ENCODE peak calls at places on chromosome 10, in seven cellular contexts. I is thoracic aorta; H is fibroblast of villous mesenchyme; U is Panc1; O is choroid plexus epithelial cell; T is heart left ventricle; C is CD4-positive, alpha-beta memory T cell. R is an unnamed sample.

GRCh38 chr10:28214185-28214584 is 88.7 kb downstream of the MPP7 start:
- DNase-seq in C (no peak), H (no peak), O (no peak), I (no peak), U (no peak), T (no peak), R (no peak)

GRCh38 chr10:60409202-60409601 is 19.5 kb upstream of the ANK3 start:
- DNase-seq in T (no peak), H (no peak), C (no peak), U (no peak), I (no peak), O (no peak), R (no peak)

GRCh38 chr10:129942936-129943724 is 20.9 kb downstream of the EBF3 start:
- DNase-seq in U (no peak), C (no peak), H (no peak), O (no peak), T (peak; percentile 52), I (no peak), R (no peak)

GRCh38 chr10:127278001-127278400 is 81.6 kb upstream of the INSYN2A start:
- DNase-seq in T (no peak), O (peak; percentile 65), I (no peak), C (no peak), H (no peak), U (no peak), R (peak; percentile 70)

GRCh38 chr10:103759100-103759781 is 96.1 kb downstream of the SH3PXD2A start:
- DNase-seq in O (peak; percentile 90), T (peak; percentile 79), I (peak; percentile 28), U (peak; percentile 75), C (peak; percentile 44), H (peak; percentile 90), R (peak; percentile 84)

GRCh38 chr10:34292178-34292565 is 522.9 kb downstream of the PARD3 start:
- DNase-seq in C (no peak), U (no peak), H (no peak), T (no peak), I (no peak), O (peak; percentile 31), R (peak; percentile 54)

GRCh38 chr10:23581906-23582305 is 143.0 kb downstream of the OTUD1 start:
- DNase-seq in I (no peak), T (no peak), H (no peak), U (no peak), O (no peak), C (no peak), R (no peak)

GRCh38 chr10:25059990-25060389 is 43.6 kb downstream of the THNSL1 start:
- DNase-seq in O (peak; percentile 94), T (peak; percentile 24), U (no peak), C (no peak), I (peak; percentile 60), H (peak; percentile 62), R (peak; percentile 91)

GRCh38 chr10:103967433-103968142 is 648 bp downstream of the SLK start:
- DNase-seq in C (peak; percentile 23), O (no peak), I (no peak), U (no peak), T (no peak), H (no peak), R (peak; percentile 15)

GRCh38 chr10:69512901-69513300 is 60.3 kb downstream of the NEUROG3 start:
- DNase-seq in H (no peak), I (no peak), U (no peak), O (no peak), T (no peak), C (no peak), R (no peak)

GRCh38 chr10:123558651-123559050 is 107.5 kb upstream of the GPR26 start:
- DNase-seq in T (no peak), I (no peak), U (no peak), H (no peak), O (no peak), C (no peak), R (no peak)

GRCh38 chr10:123556049-123556448 is 110.1 kb upstream of the GPR26 start:
- DNase-seq in U (no peak), C (no peak), T (no peak), I (no peak), H (no peak), O (no peak), R (no peak)

GRCh38 chr10:123556736-123557135 is 109.4 kb upstream of the GPR26 start:
- DNase-seq in T (no peak), U (no peak), O (no peak), C (no peak), I (no peak), H (no peak), R (no peak)

GRCh38 chr10:123559066-123559822 is 106.9 kb upstream of the GPR26 start:
- DNase-seq in O (peak; percentile 68), U (peak; percentile 54), T (peak; percentile 69), I (no peak), H (peak; percentile 46), C (peak; percentile 39), R (peak; percentile 6)

DNA sequence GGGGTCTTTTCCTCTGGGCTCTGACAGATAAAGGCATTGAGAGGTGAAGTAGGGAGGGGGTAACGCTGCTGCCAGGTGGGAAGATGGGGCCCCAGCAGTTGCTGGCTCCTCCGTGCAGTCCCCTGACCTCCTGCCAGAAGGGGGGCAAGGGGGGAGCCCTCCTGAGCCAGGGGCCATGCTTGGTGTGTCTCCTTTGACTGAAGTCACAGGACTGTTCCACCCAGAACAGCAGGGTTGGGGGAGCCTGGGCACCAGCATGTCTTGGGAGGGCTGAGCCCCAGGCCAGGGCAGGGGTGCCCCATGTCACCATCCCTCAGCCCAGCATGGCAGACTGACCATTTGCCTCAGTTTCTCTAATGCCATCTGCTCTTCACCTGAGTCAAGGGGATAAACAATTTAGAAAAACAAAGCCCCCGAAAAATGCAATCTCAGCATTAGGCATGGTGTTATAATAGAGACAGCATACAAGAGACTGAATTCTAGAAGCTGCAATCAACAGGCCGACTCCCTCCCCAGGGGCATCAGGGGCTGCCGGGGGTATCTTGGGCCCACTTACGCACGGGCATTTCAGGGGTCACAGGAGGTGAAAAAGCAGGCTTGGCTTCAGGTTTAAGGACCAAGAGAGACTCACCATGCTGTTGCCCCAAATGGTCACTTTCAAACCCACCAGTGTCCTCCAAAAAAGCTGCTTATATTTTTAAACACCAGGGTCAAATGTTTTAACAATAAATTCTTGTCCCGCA is 108.6 kb upstream of the GPR26 start:
- DNase-seq in C (no peak), U (no peak), T (no peak), O (no peak), I (no peak), H (no peak), R (no peak)
- H3K4me3 ChIP-seq in C (no peak overlapping the region), U (no peak overlapping the region), T (no peak overlapping the region), O (no peak overlapping the region), I (no peak overlapping the region), H (no peak overlapping the region), R (no peak overlapping the region)

GRCh38 chr10:6327906-6328707 is 125.4 kb downstream of the PFKFB3 start:
- DNase-seq in C (no peak), O (no peak), U (no peak), I (no peak), H (no peak), T (no peak), R (no peak)
- H3K4me3 ChIP-seq in C (no peak overlapping the region), O (no peak overlapping the region), U (no peak overlapping the region), I (peak overlapping the region; percentile 43), H (no peak overlapping the region), T (no peak overlapping the region), R (no peak overlapping the region)

GRCh38 chr10:113073549-113074189 is 123.6 kb downstream of the TCF7L2 start:
- DNase-seq in C (no peak), O (peak; percentile 97), I (peak; percentile 82), T (peak; percentile 51), U (peak; percentile 98), H (peak; percentile 98), R (peak; percentile 99)
- H3K4me3 ChIP-seq in C (no peak overlapping the region), O (peak overlapping the region; percentile 24), I (peak overlapping the region; percentile 55), T (no peak overlapping the region), U (peak overlapping the region; percentile 18), H (no peak overlapping the region), R (no peak overlapping the region)

GRCh38 chr10:79244841-79245504 is 102.3 kb upstream of the PPIF start:
- DNase-seq in O (no peak), I (no peak), C (no peak), T (no peak), H (no peak), U (no peak), R (no peak)

GRCh38 chr10:79243211-79244067 is 103.8 kb upstream of the PPIF start:
- DNase-seq in H (no peak), T (peak; percentile 67), I (no peak), C (peak; percentile 50), U (no peak), O (no peak), R (no peak)

GRCh38 chr10:79245539-79246208 is 101.6 kb upstream of the PPIF start:
- DNase-seq in H (no peak), C (no peak), U (no peak), T (no peak), O (no peak), I (no peak), R (no peak)

GRCh38 chr10:79242620-79243152 is 104.6 kb upstream of the PPIF start:
- DNase-seq in C (peak; percentile 39), H (peak; percentile 87), U (no peak), I (no peak), O (peak; percentile 83), T (peak; percentile 75), R (peak; percentile 79)

DNA sequence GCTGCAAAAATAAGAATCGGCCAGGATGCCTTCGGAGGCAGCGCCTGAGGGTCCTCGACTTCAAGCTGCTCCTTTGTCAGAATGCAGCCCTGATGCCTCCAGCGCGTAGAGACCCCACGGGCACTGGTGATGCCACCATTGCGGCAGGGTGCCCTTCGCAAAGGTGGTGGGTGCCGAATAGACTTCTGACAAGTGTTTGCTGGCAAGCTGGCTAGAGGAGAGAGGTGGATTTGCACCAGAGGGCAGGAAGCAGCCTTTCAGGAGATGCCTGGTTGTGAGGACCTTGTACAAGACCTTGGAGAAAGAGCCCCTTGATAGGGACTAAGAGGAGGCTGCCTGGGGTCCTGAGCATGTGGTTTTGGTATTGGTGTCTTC is 103.2 kb upstream of the PPIF start:
- DNase-seq in U (no peak), O (no peak), I (no peak), C (no peak), T (no peak), H (no peak), R (no peak)
- H3K4me3 ChIP-seq in U (no peak overlapping the region), O (peak overlapping the region; percentile 58), I (peak overlapping the region; percentile 73), C (no peak overlapping the region), T (peak overlapping the region; percentile 64), H (no peak overlapping the region), R (no peak overlapping the region)

R was measured in astrocyte.